ENCODE peak calls at places on chromosome 1, in five cellular contexts. V is GM23338, T is K562, E is SK-N-SH, X is prostate gland. W is an unnamed sample.

GRCh38 chr1:114154146-114154962 is 685 bp upstream of the SYT6 start:
- DNase-seq in V (peak; percentile 87), T (no peak), E (peak; percentile 66), X (no peak), W (no peak)

GRCh38 chr1:62991152-62991551 is 207.2 kb downstream of the ATG4C start:
- DNase-seq in V (peak; percentile 22), T (no peak), E (no peak), X (no peak), W (no peak)

GRCh38 chr1:41663671-41664400 is 179.4 kb upstream of the EDN2 start:
- DNase-seq in V (no peak), T (no peak), E (no peak), X (no peak), W (no peak)

GRCh38 chr1:51255331-51255730 is 19.3 kb downstream of the RNF11 start:
- DNase-seq in V (no peak), T (no peak), E (no peak), X (no peak), W (no peak)

GRCh38 chr1:198893763-198894444 is 255.1 kb downstream of the PTPRC start:
- DNase-seq in V (no peak), T (no peak), E (no peak), X (no peak), W (no peak)

GRCh38 chr1:97082160-97082848 is 360.7 kb downstream of the PTBP2 start:
- DNase-seq in V (no peak), T (no peak), E (no peak), X (no peak), W (no peak)

GRCh38 chr1:150528997-150529396 is 13.4 kb downstream of the FALEC start:
- DNase-seq in V (no peak), T (no peak), E (no peak), X (no peak), W (no peak)

GRCh38 chr1:170562644-170563338 is 30.8 kb downstream of the GORAB start:
- DNase-seq in V (peak; percentile 76), T (peak; percentile 39), E (peak; percentile 6), X (peak; percentile 16), W (peak; percentile 79)

GRCh38 chr1:161091796-161092507 is 2.6 kb upstream of the NECTIN4 start:
- DNase-seq in V (no peak), T (no peak), E (no peak), X (no peak), W (no peak)

GRCh38 chr1:236132420-236133046 is 9.8 kb upstream of the GPR137B start:
- DNase-seq in V (peak; percentile 37), T (no peak), E (no peak), X (no peak), W (no peak)

GRCh38 chr1:98741164-98741563 is 79.6 kb downstream of the SNX7 start:
- DNase-seq in V (no peak), T (no peak), E (no peak), X (no peak), W (no peak)

GRCh38 chr1:20935717-20936116 is 148.6 kb upstream of the HP1BP3 start:
- DNase-seq in V (peak; percentile 23), T (no peak), E (no peak), X (no peak), W (no peak)

GRCh38 chr1:2945821-2946231 is 75.4 kb upstream of the ACTRT2 start:
- DNase-seq in V (no peak), T (no peak), E (no peak), X (no peak), W (peak; percentile 53)

GRCh38 chr1:19448491-19449439 is 36.6 kb downstream of the CAPZB start:
- DNase-seq in V (no peak), T (no peak), E (peak; percentile 89), X (no peak), W (peak; percentile 93)

GRCh38 chr1:47519971-47520370 is 82.1 kb downstream of the FOXD2 start:
- DNase-seq in V (no peak), T (no peak), E (no peak), X (no peak), W (no peak)

GRCh38 chr1:62142550-62142949 is 52.1 kb upstream of the L1TD1 start:
- DNase-seq in V (peak; percentile 83), T (no peak), E (no peak), X (no peak), W (no peak)

GRCh38 chr1:18160290-18160942 is 52.8 kb downstream of the IGSF21 start:
- DNase-seq in V (no peak), T (no peak), E (no peak), X (no peak), W (peak; percentile 80)

GRCh38 chr1:38209986-38210385 is 163.4 kb upstream of the POU3F1 start:
- DNase-seq in V (no peak), T (no peak), E (no peak), X (no peak), W (no peak)

GRCh38 chr1:93980320-93980744 is 71.1 kb upstream of the GCLM start:
- DNase-seq in V (peak; percentile 82), T (peak; percentile 44), E (peak; percentile 30), X (no peak), W (no peak)

GRCh38 chr1:240611619-240612490 is at the start of gene GREM2:
- DNase-seq in V (peak; percentile 82), T (no peak), E (peak; percentile 78), X (peak; percentile 19), W (peak; percentile 83)

GRCh38 chr1:151893176-151893924 is 16.0 kb downstream of the THEM4 start:
- DNase-seq in V (no peak), T (no peak), E (no peak), X (no peak), W (no peak)

GRCh38 chr1:16017461-16018303 is at the start of gene HSPB7:
- DNase-seq in V (peak; percentile 72), T (peak; percentile 80), E (peak; percentile 76), X (peak; percentile 36), W (peak; percentile 99)

GRCh38 chr1:206790502-206791250 is 18.4 kb upstream of the IL10 start:
- DNase-seq in V (no peak), T (no peak), E (no peak), X (no peak), W (no peak)

GRCh38 chr1:56547977-56548376 is 31.4 kb downstream of the PLPP3 start:
- DNase-seq in V (no peak), T (no peak), E (no peak), X (peak; percentile 72), W (no peak)

GRCh38 chr1:242761556-242761955 is 237.1 kb upstream of the PLD5 start:
- DNase-seq in V (no peak), T (no peak), E (no peak), X (no peak), W (no peak)

GRCh38 chr1:91651671-91652071 is 151.0 kb downstream of the CDC7 start:
- DNase-seq in V (no peak), T (peak; percentile 46), E (no peak), X (no peak), W (peak; percentile 76)

DNA sequence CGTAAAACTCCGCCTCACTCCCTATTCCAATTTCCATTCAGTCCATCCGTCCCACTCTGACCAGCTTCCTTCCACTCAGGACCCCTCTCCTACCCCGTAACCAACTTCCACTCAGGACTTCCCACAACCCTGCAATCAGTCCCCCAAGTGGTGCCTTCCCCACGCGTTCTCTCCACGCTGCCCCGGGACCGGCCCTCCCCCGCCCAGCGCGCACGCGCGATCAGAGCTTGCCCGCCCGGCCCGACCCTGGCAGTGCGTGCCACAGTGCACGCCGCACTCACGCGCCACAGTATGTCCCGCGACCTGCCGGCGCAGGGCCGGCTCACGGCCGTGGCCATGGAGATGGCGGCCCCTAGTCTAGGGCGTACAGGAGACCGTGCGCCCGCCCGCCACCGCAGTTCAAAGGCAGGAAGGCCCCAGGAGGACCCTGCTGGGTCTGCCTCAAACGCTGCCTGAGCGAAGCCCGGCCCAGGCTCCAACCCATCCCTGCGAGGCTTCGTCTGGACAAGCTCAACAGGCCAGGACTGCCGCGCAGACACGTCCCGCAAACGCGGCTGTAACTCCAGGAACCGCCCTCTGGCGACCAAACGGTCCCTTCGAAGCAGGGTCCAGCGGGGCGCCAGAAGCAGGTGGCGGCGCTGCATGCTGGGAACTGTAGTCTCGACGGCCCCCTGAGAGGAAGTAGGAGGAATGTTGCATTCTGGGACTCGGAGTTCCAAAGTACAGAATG is at the start of gene NDC1:
- DNase-seq in V (peak; percentile 99), T (peak; percentile 93), E (peak; percentile 92), X (peak; percentile 94), W (peak; percentile 93)
- TF ChIP-seq CTCF in V (peak; percentile 27), T (peak; percentile 53), E (peak; percentile 25), X (no peak), W (no peak)

GRCh38 chr1:211132681-211133392 is 1.1 kb downstream of the KCNH1 start:
- DNase-seq in V (peak; percentile 40), T (no peak), E (no peak), X (no peak), W (no peak)
- TF ChIP-seq POLR2AphosphoS5 in V (no peak), T (no peak), E (no peak), X (no peak), W (no peak)

GRCh38 chr1:11157867-11158266 is 31.3 kb upstream of the ANGPTL7 start:
- DNase-seq in V (no peak), T (no peak), E (no peak), X (no peak), W (peak; percentile 85)

GRCh38 chr1:11156958-11157357 is 32.2 kb upstream of the ANGPTL7 start:
- DNase-seq in V (no peak), T (no peak), E (no peak), X (no peak), W (peak; percentile 17)

GRCh38 chr1:11158720-11159321 is 30.3 kb upstream of the ANGPTL7 start:
- DNase-seq in V (no peak), T (no peak), E (no peak), X (no peak), W (peak; percentile 8)

GRCh38 chr1:11157394-11157793 is 31.8 kb upstream of the ANGPTL7 start:
- DNase-seq in V (no peak), T (no peak), E (no peak), X (no peak), W (peak; percentile 49)

DNA sequence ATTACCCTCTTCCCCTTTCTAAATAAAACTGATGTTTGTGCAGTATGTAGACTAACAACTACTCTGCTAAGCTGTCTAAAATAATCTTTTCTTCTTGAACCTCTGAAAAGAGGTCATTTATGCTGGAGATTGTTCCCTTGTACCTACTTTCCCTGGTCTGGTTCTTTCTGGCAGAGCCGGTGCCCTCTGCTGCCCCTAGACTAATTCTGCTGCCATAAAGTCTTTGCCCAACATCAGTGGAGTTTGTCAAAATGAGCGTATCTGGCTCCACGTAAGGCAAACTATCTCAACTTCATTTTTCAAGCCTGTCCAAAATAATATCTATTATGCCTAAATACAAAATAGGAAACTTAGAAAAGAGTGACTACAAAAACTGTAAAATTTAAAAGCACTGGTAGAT is 30.9 kb upstream of the ANGPTL7 start:
- DNase-seq in V (no peak), T (no peak), E (no peak), X (no peak), W (peak; percentile 27)
- TF ChIP-seq CTCF in V (no peak), T (no peak), E (peak; percentile 46), X (no peak), W (no peak)

DNA sequence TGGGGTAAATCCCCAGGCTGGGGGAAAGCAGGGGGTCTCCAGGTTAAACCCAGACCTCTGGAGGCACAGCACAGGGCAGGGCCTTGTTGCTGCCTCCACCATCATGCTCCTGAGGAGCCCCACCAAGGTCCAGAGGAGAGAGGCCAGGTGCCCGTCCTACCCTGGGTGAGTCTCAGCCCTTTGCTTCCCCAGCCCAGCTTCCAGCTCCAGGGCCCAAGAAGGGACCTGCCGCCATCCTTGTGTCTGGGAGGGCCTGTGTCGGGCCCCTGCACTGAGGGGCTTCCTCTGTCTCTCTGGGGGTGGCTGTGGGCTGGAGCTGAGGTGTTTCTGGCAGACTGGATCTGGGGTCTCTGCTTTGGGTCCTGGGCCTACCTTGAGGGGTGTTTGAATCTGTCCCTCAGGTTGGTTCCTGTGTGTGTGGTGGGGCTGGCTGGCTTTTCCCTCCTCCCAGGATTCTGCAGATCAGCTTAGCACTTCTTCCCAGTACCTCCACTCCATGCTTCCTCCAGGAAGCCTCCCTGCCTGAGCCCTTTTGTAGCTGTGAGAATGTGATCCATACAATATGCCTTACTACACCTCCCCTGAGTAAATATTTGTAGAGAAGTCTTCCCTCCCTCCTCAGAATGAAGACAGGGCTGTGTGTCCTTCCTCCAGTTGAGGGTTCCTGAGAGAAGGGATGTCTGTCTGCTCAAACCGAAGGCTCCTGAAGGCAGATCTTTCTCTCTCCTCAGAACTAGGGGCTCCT is 6.2 kb downstream of the GPR3 start:
- DNase-seq in V (no peak), T (no peak), E (no peak), X (no peak), W (no peak)
- TF ChIP-seq POLR2AphosphoS5 in V (no peak), T (no peak), E (no peak), X (no peak), W (no peak)

W was measured in sigmoid colon.